ENCODE peak calls at places on chromosomes 5 and 9, in seven cellular contexts. F, G, Q, J, H, Z and U are unnamed samples.

GRCh38 chr9:10052181-10052580 is 560.6 kb downstream of the PTPRD start:
- DNase-seq in F (no peak), G (no peak), Q (no peak), J (no peak), H (no peak), Z (no peak), U (no peak)

GRCh38 chr5:68074048-68074632 is 141.4 kb upstream of the PIK3R1 start:
- DNase-seq in F (no peak), G (peak; percentile 54), Q (no peak), J (no peak), H (no peak), Z (no peak), U (peak; percentile 22)

GRCh38 chr5:160398806-160399205 is 1.0 kb downstream of the FAM200C start:
- DNase-seq in F (no peak), G (no peak), Q (peak; percentile 59), J (no peak), H (no peak), Z (no peak), U (no peak)

GRCh38 chr5:5335708-5336211 is 86.7 kb upstream of the ICE1 start:
- DNase-seq in F (peak; percentile 89), G (peak; percentile 39), Q (peak; percentile 29), J (no peak), H (no peak), Z (peak; percentile 8), U (no peak)

GRCh38 chr9:26949604-26950003 is 2.6 kb upstream of the PLAA start:
- DNase-seq in F (peak; percentile 12), G (no peak), Q (peak; percentile 24), J (no peak), H (no peak), Z (no peak), U (no peak)

GRCh38 chr5:122415481-122416120 is 103.6 kb downstream of the SNCAIP start:
- DNase-seq in F (peak; percentile 51), G (peak; percentile 70), Q (peak; percentile 80), J (peak; percentile 39), H (peak; percentile 46), Z (peak; percentile 74), U (peak; percentile 46)

GRCh38 chr5:120479066-120479465 is 15.0 kb downstream of the PRR16 start:
- DNase-seq in F (no peak), G (no peak), Q (peak; percentile 62), J (no peak), H (no peak), Z (no peak), U (no peak)

GRCh38 chr9:126429190-126429589 is 102.6 kb downstream of the MVB12B start:
- DNase-seq in F (no peak), G (no peak), Q (no peak), J (no peak), H (no peak), Z (no peak), U (no peak)

GRCh38 chr5:92952243-92952642 is 628.8 kb downstream of the NR2F1-AS1 start:
- DNase-seq in F (no peak), G (no peak), Q (no peak), J (no peak), H (no peak), Z (no peak), U (no peak)

GRCh38 chr5:65108786-65109743 is 340.3 kb downstream of the CWC27 start:
- DNase-seq in F (no peak), G (no peak), Q (peak; percentile 21), J (no peak), H (no peak), Z (no peak), U (no peak)

GRCh38 chr9:98989036-98990000 is 45.6 kb downstream of the COL15A1 start:
- DNase-seq in F (peak; percentile 84), G (peak; percentile 82), Q (peak; percentile 100), J (peak; percentile 89), H (peak; percentile 89), Z (no peak), U (no peak)

GRCh38 chr9:109721021-109721420 is 59.0 kb upstream of the PALM2AKAP2 start:
- DNase-seq in F (no peak), G (no peak), Q (no peak), J (no peak), H (no peak), Z (no peak), U (no peak)

GRCh38 chr9:70832487-70832886 is 288.9 kb downstream of the TRPM3 start:
- DNase-seq in F (no peak), G (no peak), Q (no peak), J (no peak), H (no peak), Z (peak; percentile 31), U (no peak)

GRCh38 chr5:178602752-178603151 is 12.6 kb upstream of the COL23A1 start:
- DNase-seq in F (no peak), G (no peak), Q (peak; percentile 72), J (no peak), H (no peak), Z (no peak), U (no peak)

GRCh38 chr9:91659529-91660294 is 236.1 kb upstream of the NFIL3 start:
- DNase-seq in F (peak; percentile 16), G (no peak), Q (peak; percentile 55), J (no peak), H (no peak), Z (no peak), U (peak; percentile 53)

GRCh38 chr5:154755361-154756202 is at the start of gene LARP1:
- DNase-seq in F (peak; percentile 43), G (peak; percentile 53), Q (peak; percentile 19), J (peak; percentile 42), H (peak; percentile 77), Z (peak; percentile 57), U (peak; percentile 68)

GRCh38 chr5:173333900-173334685 is 5.9 kb upstream of the STC2 start:
- DNase-seq in F (no peak), G (no peak), Q (peak; percentile 80), J (no peak), H (no peak), Z (peak; percentile 80), U (no peak)

GRCh38 chr9:134592018-134592818 is 49.4 kb upstream of the COL5A1 start:
- DNase-seq in F (peak; percentile 56), G (no peak), Q (peak; percentile 83), J (peak; percentile 38), H (peak; percentile 87), Z (no peak), U (no peak)

GRCh38 chr9:2634818-2635217 is 13.2 kb downstream of the VLDLR start:
- DNase-seq in F (no peak), G (no peak), Q (no peak), J (no peak), H (no peak), Z (no peak), U (no peak)

GRCh38 chr5:40987349-40987748 is 78.1 kb downstream of the C7 start:
- DNase-seq in F (no peak), G (no peak), Q (no peak), J (no peak), H (no peak), Z (no peak), U (no peak)

GRCh38 chr5:59212596-59212995 is 629.7 kb downstream of the RAB3C start:
- DNase-seq in F (no peak), G (no peak), Q (no peak), J (no peak), H (no peak), Z (no peak), U (no peak)

DNA sequence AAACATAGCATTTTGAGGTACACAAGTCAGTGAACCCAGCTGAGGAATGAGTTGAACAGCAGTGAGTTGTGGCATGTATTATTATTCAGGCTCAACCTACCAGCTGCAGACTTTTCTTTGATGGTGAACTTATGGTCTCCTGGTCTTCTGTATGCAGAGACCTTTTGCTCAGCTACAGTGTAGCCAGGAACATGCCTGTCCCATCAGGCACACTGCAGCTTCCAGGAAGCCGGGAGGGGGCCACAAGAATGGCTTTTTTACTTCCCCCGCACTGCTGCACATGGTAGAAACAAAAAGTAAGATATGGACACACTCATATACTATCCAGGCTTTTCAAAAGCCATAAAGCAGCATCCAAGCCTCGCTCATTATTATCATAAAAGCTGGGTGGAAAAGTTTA is 65.3 kb upstream of the PLPP1 start:
- DNase-seq in F (no peak), G (no peak), Q (no peak), J (no peak), H (no peak), Z (no peak), U (no peak)
- H3K4me1 ChIP-seq in F (peaks cover 77% of the 10 kb centered on the region), G (peaks cover 22% of the 10 kb centered on the region), Q (peaks cover 27% of the 10 kb centered on the region), J (peaks cover 72% of the 10 kb centered on the region), H (peaks cover 60% of the 10 kb centered on the region), Z (peaks cover 35% of the 10 kb centered on the region), U (peaks cover 11% of the 10 kb centered on the region)

DNA sequence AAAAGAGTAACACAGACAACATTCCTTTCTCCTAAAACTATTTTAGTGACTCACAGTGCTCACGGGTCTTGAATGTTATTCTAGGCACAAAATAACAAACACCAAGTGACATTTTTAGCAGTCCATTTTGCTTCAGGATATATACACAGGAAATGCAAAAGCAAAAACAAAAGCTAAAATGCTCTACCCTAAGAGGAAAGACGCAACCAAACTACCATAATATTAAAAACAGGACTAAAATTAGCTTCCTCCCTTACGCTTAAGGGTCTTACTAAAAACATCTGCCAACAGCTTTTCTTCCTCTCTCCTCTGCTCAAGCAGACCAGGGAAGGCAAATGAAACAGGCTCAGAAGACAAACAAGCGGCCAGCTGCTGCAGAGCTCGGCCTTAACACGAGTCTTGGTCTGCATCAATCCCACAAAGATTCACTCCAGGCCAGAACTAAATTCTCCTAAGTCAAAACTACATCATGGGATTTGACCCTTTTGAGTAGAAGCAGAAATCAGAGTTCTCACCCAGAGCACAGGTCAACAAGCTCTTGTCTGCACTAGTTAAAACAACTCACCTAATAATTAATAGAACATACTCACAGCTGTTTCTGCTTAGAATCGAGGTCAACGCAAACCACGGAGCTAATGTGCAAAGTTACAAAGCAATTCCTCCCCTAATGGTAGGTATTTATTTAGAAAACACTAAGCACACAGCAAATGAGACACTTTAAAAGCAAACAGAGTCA is 62.3 kb downstream of the RAPGEF1 start:
- DNase-seq in F (no peak), G (peak; percentile 20), Q (peak; percentile 83), J (no peak), H (no peak), Z (peak; percentile 94), U (no peak)
- TF ChIP-seq CTCF in F (no peak), G (no peak), Q (peak; percentile 2), J (no peak), H (no peak), Z (no peak), U (no peak)

DNA sequence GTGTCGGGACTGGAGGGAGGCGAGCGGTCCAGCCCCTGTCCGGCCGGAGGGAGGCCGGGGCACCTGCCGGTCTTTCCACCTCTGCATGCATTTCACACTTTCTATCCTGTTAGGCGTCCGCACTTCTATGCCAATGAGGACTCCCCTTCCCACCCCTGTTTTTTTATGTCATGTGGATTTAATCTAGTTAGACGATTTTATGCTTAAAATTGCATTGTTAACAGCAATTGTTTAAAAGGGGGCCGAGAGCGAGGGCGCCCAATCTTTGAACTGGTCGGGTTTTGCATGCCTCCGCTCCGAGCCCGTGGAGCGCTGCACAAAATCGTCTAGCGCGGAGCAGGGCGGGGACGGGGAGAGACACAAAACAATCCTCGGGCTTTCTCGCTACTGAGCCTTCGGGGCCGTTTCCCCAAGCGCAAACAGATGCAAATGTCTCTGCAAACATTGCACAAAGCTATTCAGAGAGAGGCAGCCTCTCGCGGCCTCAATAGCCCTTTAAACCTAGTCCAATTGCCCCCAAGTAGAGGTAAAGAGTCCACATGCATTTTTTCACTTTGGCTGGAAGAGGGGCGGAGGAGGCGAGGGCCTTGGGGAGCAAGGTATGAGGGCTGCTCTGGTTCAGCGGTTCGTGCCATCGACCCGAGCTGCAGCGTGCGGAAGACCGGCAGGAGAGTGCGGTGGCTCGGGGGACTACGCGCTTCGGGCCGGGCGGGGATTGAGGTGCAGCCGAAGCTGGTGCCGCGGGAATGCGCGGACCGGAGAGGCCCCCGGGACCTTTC is 37.5 kb upstream of the TIFAB start:
- DNase-seq in F (no peak), G (no peak), Q (no peak), J (no peak), H (no peak), Z (no peak), U (no peak)
- H3K4me1 ChIP-seq in F (peaks cover 31% of the 10 kb centered on the region), G (no peaks in the 10 kb centered on the region), Q (peaks cover 15% of the 10 kb centered on the region), J (peaks cover 22% of the 10 kb centered on the region), H (peaks cover 14% of the 10 kb centered on the region), Z (peaks cover 3% of the 10 kb centered on the region), U (peaks cover 4% of the 10 kb centered on the region)

GRCh38 chr5:135179308-135179980 is 145.4 kb upstream of the PITX1 start:
- DNase-seq in F (no peak), G (no peak), Q (no peak), J (no peak), H (no peak), Z (no peak), U (no peak)
- TF ChIP-seq CTCF in F (no peak), G (no peak), Q (no peak), J (no peak), H (no peak), Z (no peak), U (peak; percentile 17)